ENCODE peak calls at places on chromosomes 12 and 14, in six cellular contexts. U, M, I, Q, Z and K are unnamed samples.

GRCh38 chr12:108166505-108166904 is 37.4 kb downstream of the WSCD2 start:
- DNase-seq in I (no peak), Q (no peak), M (no peak), Z (no peak), U (no peak), K (no peak)

GRCh38 chr14:38255673-38256357 is at the start of gene CLEC14A:
- DNase-seq in Q (peak; percentile 71), Z (peak; percentile 81), M (no peak), I (no peak), U (no peak), K (no peak)

GRCh38 chr14:29584992-29585391 is 342.7 kb downstream of the PRKD1 start:
- DNase-seq in U (peak; percentile 30), M (no peak), I (no peak), Q (peak; percentile 74), Z (no peak), K (peak; percentile 4)

GRCh38 chr12:6295187-6295811 is 15.2 kb upstream of the PLEKHG6 start:
- DNase-seq in I (peak; percentile 69), Z (peak; percentile 63), M (no peak), Q (no peak), U (no peak), K (no peak)

GRCh38 chr14:68762944-68763831 is 29.7 kb downstream of the ZFP36L1 start:
- DNase-seq in Z (peak; percentile 87), U (peak; percentile 33), I (no peak), Q (no peak), M (no peak), K (no peak)

GRCh38 chr12:13941258-13942249 is 39.8 kb downstream of the GRIN2B start:
- DNase-seq in Q (no peak), Z (no peak), U (peak; percentile 58), I (peak; percentile 77), M (peak; percentile 13), K (peak; percentile 82)

GRCh38 chr14:102495482-102496330 is 13.9 kb downstream of the ANKRD9 start:
- DNase-seq in M (no peak), I (no peak), Z (no peak), Q (no peak), U (no peak), K (no peak)

GRCh38 chr12:21523148-21523547 is 2.9 kb upstream of the SPX start:
- DNase-seq in Q (no peak), Z (no peak), M (no peak), U (no peak), I (no peak), K (no peak)

GRCh38 chr12:31655792-31656191 is 3.7 kb upstream of the ETFBKMT start:
- DNase-seq in M (no peak), Q (no peak), U (no peak), Z (no peak), I (no peak), K (no peak)

GRCh38 chr12:642633-643477 is 20.4 kb downstream of the NINJ2 start:
- DNase-seq in U (peak; percentile 43), I (no peak), Q (peak; percentile 87), Z (peak; percentile 92), M (peak; percentile 89), K (no peak)

GRCh38 chr12:89162704-89163261 is 189.5 kb downstream of the DUSP6 start:
- DNase-seq in Z (peak; percentile 72), Q (peak; percentile 83), I (peak; percentile 15), M (peak; percentile 96), U (no peak), K (no peak)

GRCh38 chr14:55707365-55707804 is 127.4 kb downstream of the KTN1 start:
- DNase-seq in U (no peak), M (peak; percentile 2), Z (no peak), Q (no peak), I (no peak), K (no peak)

GRCh38 chr14:72792051-72792788 is 101.7 kb downstream of the DPF3 start:
- DNase-seq in Q (peak; percentile 93), M (no peak), U (peak; percentile 12), Z (peak; percentile 80), I (no peak), K (no peak)

DNA sequence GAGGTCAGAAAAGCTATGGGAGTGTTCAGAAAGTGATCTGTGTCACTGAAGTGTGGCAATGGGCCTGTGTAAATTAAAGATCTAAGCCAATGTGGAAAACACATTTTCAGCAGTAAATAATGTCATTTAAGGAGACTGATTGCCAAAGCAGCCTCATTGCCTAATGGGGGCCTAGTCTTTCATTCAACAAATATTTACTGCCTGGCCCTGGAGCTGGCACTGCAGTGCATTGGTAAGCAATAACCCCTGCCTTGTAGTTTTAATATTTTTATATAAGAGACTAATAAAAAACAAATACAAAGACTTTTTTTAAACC is 326.6 kb downstream of the BTG1 start:
- DNase-seq in Z (no peak), I (no peak), Q (no peak), U (no peak), M (no peak), K (no peak)
- H3K27ac ChIP-seq in Z (no peak overlapping the region), I (no peak overlapping the region), Q (peak overlapping the region; percentile 8), U (no peak overlapping the region), M (no peak overlapping the region), K (no peak overlapping the region)

DNA sequence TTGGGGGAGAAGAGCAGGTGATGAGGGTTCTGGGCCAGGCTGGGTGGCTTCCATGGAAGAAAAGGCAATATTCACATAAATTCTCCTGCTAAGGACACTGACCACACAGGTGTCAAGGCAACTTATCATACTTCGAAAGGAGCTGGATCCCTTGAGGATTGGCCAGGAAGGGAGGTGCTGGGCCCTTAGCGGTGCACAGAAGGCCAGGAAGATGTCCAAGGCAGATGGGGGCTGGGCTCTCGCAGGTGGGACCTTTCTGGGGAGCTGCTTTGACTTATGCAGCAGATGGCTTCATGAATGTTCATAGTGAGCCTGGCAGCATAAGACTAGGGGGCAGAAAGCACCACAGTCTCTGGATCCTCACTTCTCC is 3.9 kb downstream of the CD63 start:
- DNase-seq in U (no peak), M (no peak), Q (no peak), I (no peak), Z (peak; percentile 64), K (no peak)
- H3K27ac ChIP-seq in U (peak overlapping the region; percentile 1), M (no peak overlapping the region), Q (peak overlapping the region; percentile 99), I (peak overlapping the region; percentile 6), Z (no peak overlapping the region), K (no peak overlapping the region)

DNA sequence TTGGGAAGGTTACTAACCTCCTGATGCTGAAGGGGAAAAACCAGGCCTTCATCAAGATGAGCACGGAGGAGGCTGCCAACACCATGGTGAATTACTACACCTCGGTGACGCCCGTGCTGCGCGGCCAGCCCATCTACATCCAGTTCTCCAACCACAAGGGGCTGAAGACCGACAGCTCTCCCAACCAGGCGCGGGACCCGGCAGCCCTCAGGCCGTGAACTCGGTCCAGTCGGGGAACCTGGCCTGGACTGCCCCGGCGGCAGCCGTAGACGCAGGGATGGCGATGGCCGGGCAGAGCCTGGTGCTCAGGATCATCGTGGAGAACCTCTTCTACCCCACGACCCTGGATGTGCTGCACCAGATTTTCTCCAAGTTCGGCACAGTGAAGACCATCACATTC is 133.0 kb upstream of the FUT8 start:
- DNase-seq in I (no peak), M (no peak), Q (no peak), U (no peak), Z (no peak), K (no peak)
- H3K27ac ChIP-seq in I (no peak overlapping the region), M (no peak overlapping the region), Q (no peak overlapping the region), U (no peak overlapping the region), Z (no peak overlapping the region), K (no peak overlapping the region)

GRCh38 chr12:25996677-25997076 is 38.2 kb downstream of the RASSF8 start:
- DNase-seq in I (no peak), U (no peak), Q (no peak), M (no peak), Z (no peak), K (no peak)
- H3K27ac ChIP-seq in I (no peak overlapping the region), U (no peak overlapping the region), Q (no peak overlapping the region), M (no peak overlapping the region), Z (no peak overlapping the region), K (no peak overlapping the region)

DNA sequence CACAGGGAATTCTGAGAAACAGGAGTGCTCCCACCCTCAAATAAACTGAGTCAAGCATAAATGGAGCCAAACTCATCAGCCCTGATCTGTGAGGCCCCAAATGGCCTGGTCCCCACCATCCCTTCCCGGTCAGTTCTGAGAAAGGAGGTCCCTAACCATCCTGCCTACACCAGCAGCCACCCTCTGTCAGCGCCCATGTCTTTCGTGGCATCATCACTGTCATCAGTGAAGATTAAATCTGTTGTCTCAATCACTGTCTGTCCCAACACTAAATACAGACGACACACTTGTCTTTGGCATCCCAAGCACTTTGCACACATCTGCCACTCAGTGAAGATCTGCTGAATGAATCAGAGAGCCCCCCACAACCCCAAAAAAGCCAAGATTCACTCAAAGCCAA is 22.4 kb downstream of the VPS37B start:
- DNase-seq in M (no peak), U (no peak), Z (peak; percentile 46), I (no peak), Q (peak; percentile 61), K (no peak)
- H3K27ac ChIP-seq in M (no peak overlapping the region), U (no peak overlapping the region), Z (no peak overlapping the region), I (no peak overlapping the region), Q (no peak overlapping the region), K (no peak overlapping the region)

DNA sequence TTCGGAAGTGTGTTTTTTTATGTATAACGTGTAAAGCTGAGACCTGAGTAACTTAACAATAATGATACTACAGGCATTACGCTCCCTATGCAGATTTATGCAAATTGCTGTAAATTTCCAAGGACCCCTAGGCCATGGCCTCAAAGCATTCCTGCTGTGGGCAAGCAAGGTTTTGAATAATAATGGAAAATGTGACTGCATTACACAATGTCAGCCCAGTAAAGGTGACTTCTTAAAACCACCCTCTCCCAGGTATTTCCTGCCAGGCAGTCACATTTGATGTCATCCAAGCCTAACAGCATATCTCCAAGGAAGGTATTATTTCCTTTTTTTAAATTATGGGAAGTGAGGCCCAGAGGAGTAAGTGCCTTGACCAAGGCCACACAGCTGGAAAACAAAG is 621.0 kb downstream of the BCL11B start:
- DNase-seq in Q (no peak), U (no peak), M (no peak), Z (no peak), I (no peak), K (peak; percentile 43)
- H3K27ac ChIP-seq in Q (no peak overlapping the region), U (no peak overlapping the region), M (no peak overlapping the region), Z (no peak overlapping the region), I (no peak overlapping the region), K (no peak overlapping the region)

GRCh38 chr14:91748049-91748448 is 16.2 kb upstream of the CATSPERB start:
- DNase-seq in I (no peak), Q (no peak), M (no peak), Z (no peak), U (no peak), K (no peak)

GRCh38 chr14:91749857-91750256 is 18.0 kb upstream of the CATSPERB start:
- DNase-seq in I (no peak), M (no peak), Z (no peak), Q (no peak), U (no peak), K (no peak)

GRCh38 chr14:91752956-91753355 is 21.1 kb upstream of the CATSPERB start:
- DNase-seq in Q (no peak), I (no peak), U (no peak), M (no peak), Z (no peak), K (no peak)

GRCh38 chr14:91751719-91752118 is 19.8 kb upstream of the CATSPERB start:
- DNase-seq in Q (no peak), U (no peak), I (no peak), M (no peak), Z (no peak), K (no peak)

GRCh38 chr14:91750634-91751198 is 18.8 kb upstream of the CATSPERB start:
- DNase-seq in Z (no peak), I (no peak), Q (no peak), M (no peak), U (no peak), K (no peak)
- H3K27ac ChIP-seq in Z (no peak overlapping the region), I (no peak overlapping the region), Q (no peak overlapping the region), M (no peak overlapping the region), U (no peak overlapping the region), K (no peak overlapping the region)